ENCODE peak calls at places on chromosomes 7 and 10, in six cellular contexts. A is PC-3; R is thoracic aorta; Z is sigmoid colon; T is SJCRH30; C is effector memory CD4-positive, alpha-beta T cell. D is an unnamed sample. For H3K27me3, the result is how much of the 10 kb centered on the place peaks cover.

GRCh38 chr7:24948739-24949138 is 31.2 kb downstream of the OSBPL3 start:
- DNase-seq in A (no peak), R (no peak), Z (no peak), T (no peak), C (no peak), D (no peak)

GRCh38 chr10:112951349-112952281 is 1.6 kb downstream of the TCF7L2 start:
- DNase-seq in A (peak), R (no peak), Z (peak), T (peak), C (peak), D (peak)

GRCh38 chr10:26488344-26488743 is 50.2 kb downstream of the APBB1IP start:
- DNase-seq in A (peak), R (no peak), Z (no peak), T (no peak), C (no peak), D (no peak)

GRCh38 chr10:31143331-31143935 is 111.8 kb upstream of the ZNF438 start:
- DNase-seq in A (no peak), R (no peak), Z (no peak), T (no peak), C (no peak), D (no peak)

GRCh38 chr10:71222541-71223364 is 10.4 kb downstream of the UNC5B start:
- DNase-seq in A (no peak), R (no peak), Z (peak), T (no peak), C (no peak), D (peak)

GRCh38 chr7:101846006-101846405 is 28.6 kb downstream of the CUX1 start:
- DNase-seq in A (peak), R (no peak), Z (peak), T (no peak), C (no peak), D (no peak)

GRCh38 chr7:1893451-1893850 is 223.4 kb downstream of the ELFN1 start:
- DNase-seq in A (no peak), R (no peak), Z (no peak), T (no peak), C (no peak), D (no peak)

GRCh38 chr7:4468320-4469102 is 213.6 kb upstream of the FOXK1 start:
- DNase-seq in A (no peak), R (no peak), Z (no peak), T (no peak), C (no peak), D (no peak)

GRCh38 chr10:132519382-132520146 is 18.0 kb upstream of the INPP5A start:
- DNase-seq in A (no peak), R (no peak), Z (peak), T (no peak), C (no peak), D (peak)
- H3K27ac ChIP-seq in A (no peak), R (peak), Z (peak), T (no peak), C (no peak), D (peak)

DNA sequence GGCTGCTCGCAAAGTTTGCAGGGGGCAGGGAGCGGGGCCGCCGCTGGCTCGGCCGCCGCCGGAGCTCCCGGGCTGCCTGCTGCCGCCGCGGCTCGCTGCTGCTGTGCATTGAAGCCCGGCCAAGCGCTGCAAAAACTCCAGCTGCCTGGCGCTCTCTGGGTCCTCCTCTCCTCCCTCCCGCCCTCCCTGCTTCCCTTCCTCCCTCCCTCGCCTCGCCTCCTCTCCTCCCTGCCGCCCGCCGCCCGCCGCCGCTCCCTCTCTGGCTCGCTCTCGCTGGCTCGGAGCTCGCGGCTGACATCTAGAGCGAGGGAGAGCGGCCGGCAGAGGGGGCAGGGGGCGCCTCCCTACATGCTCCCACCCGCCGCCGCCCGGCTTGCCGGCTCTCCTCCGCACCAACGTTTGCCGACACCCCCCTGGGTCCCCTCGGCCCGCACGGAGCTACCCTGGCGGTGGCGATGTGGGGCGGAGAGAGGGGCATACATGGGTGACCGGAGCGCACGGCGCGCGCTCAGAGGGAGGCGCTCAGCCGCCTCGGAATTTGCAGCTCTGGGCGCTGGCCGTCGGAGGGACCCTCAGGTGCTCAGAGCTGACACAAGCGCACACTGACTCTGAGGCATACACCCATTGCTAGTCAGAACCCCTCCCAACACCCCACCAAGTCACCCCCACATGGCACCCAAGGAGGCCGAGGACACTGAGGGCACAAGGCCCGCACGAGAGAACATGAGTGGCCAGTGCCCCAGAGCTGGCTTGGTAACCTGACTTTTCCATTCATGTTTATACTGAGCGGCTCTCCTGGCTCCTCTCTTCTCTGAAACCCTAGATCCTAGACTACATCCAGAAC is 1.2 kb upstream of the PLXNA4 start:
- DNase-seq in A (peak), R (peak), Z (peak), T (peak), C (no peak), D (no peak)
- H3K4me3 ChIP-seq in A (no peak), R (peak), Z (peak), T (peak), C (no peak), D (peak)

GRCh38 chr10:74671716-74672115 is 154.7 kb upstream of the KAT6B start:
- DNase-seq in A (no peak), R (no peak), Z (no peak), T (no peak), C (no peak), D (no peak)

GRCh38 chr10:74672430-74672829 is 154.0 kb upstream of the KAT6B start:
- DNase-seq in A (no peak), R (no peak), Z (no peak), T (no peak), C (no peak), D (no peak)

GRCh38 chr10:74677951-74678350 is 148.4 kb upstream of the KAT6B start:
- DNase-seq in A (no peak), R (no peak), Z (no peak), T (no peak), C (no peak), D (no peak)

GRCh38 chr10:74675527-74675926 is 150.9 kb upstream of the KAT6B start:
- DNase-seq in A (no peak), R (no peak), Z (no peak), T (no peak), C (no peak), D (no peak)

GRCh38 chr10:74674892-74675291 is 151.5 kb upstream of the KAT6B start:
- DNase-seq in A (no peak), R (no peak), Z (no peak), T (no peak), C (no peak), D (no peak)
- H3K27me3 ChIP-seq in A (under half), R (under half), Z (under half), T (under half), C (under half), D (under half)

DNA sequence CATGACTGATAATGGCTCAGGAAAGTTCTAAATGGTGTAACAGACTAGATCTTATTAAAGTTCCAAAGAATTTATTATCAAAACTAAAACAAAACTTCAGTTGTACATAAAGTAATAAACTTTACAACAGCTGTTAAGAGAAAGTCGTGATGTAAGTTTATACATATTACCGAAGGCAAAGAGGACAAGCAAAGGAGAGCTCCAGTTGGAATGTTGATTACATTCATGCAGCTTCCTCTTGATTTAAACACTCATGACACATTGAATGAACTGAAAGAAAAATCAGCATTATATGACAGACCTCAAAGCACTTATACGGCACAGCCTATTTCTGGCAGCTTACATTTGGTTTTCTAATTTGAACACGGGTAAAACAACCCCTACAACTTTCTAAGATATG is 13.6 kb downstream of the SRI start:
- DNase-seq in A (no peak), R (no peak), Z (no peak), T (no peak), C (no peak), D (no peak)
- H3K27ac ChIP-seq in A (no peak), R (no peak), Z (no peak), T (no peak), C (no peak), D (no peak)

DNA sequence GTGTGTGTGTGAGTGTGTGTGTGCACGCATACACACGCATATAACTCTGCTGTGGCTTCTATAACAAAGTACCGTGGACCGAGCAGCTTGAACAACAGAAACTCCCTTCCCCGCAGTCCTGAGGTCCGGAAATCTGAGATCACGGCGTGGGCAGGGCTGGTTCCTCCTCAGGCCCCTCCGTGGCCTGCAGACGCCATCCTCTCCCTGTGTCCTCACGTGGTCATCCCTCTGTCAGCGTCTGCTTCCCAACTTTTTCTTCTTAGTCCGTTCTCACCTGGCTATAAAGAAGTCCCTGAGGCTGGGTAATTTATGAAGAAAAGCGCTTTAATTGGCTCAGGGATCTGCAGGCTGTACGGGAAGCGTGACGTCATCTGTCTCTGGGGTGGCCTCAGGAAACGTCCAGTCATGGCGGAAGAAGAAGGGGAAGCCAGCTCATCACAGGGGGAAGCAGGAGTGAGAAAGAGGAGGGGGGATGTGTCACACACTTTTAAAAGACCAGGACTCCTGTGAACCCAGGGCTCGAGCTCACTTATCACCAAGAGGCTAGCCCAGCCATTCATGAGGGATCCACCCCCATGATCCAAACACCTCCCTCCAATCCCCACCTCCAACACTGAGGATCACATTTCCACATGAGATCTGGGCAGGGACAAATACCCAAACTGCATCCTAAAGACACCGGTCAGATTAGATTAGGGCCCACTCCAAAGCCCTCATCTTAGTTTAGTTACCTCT is 91.2 kb upstream of the INSIG1 start:
- DNase-seq in A (peak), R (peak), Z (peak), T (no peak), C (peak), D (peak)
- H3K4me3 ChIP-seq in A (peak), R (peak), Z (peak), T (no peak), C (peak), D (peak)

GRCh38 chr7:155482511-155483183 is 24.7 kb downstream of the EN2 start:
- DNase-seq in A (no peak), R (no peak), Z (no peak), T (no peak), C (peak), D (peak)

GRCh38 chr7:155481764-155482163 is 23.8 kb downstream of the EN2 start:
- DNase-seq in A (no peak), R (no peak), Z (no peak), T (no peak), C (no peak), D (no peak)

GRCh38 chr7:155484483-155485399 is 26.8 kb downstream of the EN2 start:
- DNase-seq in A (no peak), R (no peak), Z (no peak), T (no peak), C (no peak), D (peak)

GRCh38 chr7:155483245-155483644 is 25.3 kb downstream of the EN2 start:
- DNase-seq in A (no peak), R (no peak), Z (no peak), T (no peak), C (no peak), D (peak)

GRCh38 chr7:155483868-155484325 is 26.0 kb downstream of the EN2 start:
- DNase-seq in A (no peak), R (no peak), Z (no peak), T (peak), C (no peak), D (peak)
- H3K27me3 ChIP-seq in A (under half), R (under half), Z (half or more), T (under half), C (under half), D (under half)

DNA sequence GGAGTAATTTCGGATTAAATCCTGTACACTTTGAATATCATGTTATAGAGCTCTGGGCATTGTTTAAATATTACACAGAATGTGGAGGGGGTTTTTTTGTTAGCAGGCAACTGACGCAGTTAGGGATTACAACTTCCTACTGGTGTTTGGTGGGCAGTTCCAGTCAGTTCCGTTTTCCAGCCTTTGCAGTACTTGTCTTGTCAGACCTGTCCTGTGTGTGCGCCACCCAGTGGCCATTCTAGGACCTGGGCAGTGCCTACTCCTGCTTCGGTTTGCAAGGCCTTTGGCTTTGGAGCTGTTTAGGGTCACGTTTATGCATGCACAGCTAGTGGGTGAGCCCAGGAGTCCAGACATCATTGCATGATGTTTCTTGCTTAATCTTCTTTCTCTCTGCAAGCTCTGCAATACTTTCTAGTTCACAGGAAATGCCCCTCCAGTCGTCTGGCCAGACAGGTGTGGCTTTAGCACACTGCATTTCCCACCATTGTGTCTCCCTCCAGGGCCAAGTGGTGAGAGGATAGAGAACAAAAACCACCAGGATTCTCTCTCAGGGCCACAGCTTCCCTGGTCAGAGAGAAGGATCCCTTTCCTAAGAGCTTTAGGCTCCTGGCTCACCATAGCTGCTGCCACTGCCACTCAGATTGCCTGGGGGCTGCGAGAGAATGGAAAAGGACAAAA is 96.5 kb upstream of the TARP start:
- DNase-seq in A (peak), R (peak), Z (peak), T (peak), C (peak), D (peak)
- H3K27ac ChIP-seq in A (no peak), R (no peak), Z (no peak), T (peak), C (no peak), D (no peak)

D was measured in ascending aorta.